ENCODE peak calls at places on chromosome X, in five cellular contexts. C is epithelial cell of esophagus, A is fibroblast of mammary gland, R is H9, L is psoas muscle. M is an unnamed sample.

GRCh38 chrX:137654481-137654880 is 88.6 kb downstream of the ZIC3 start:
- DNase-seq in L (no peak), C (no peak), R (no peak), A (no peak), M (no peak)

GRCh38 chrX:109294097-109294815 is 187.6 kb downstream of the GUCY2F start:
- DNase-seq in A (peak), C (peak), R (no peak), L (no peak), M (no peak)

GRCh38 chrX:119272882-119273806 is 37.1 kb downstream of the PGRMC1 start:
- DNase-seq in A (peak), R (peak), L (peak), C (peak), M (no peak)

GRCh38 chrX:134171661-134172587 is 65.1 kb upstream of the CCDC160 start:
- DNase-seq in L (peak), R (peak), C (no peak), A (no peak), M (peak)

GRCh38 chrX:131881194-131881593 is 141.9 kb upstream of the STK26 start:
- DNase-seq in A (no peak), C (no peak), R (no peak), L (no peak), M (no peak)

GRCh38 chrX:41600266-41600665 is 88.5 kb upstream of the GPR34 start:
- DNase-seq in R (no peak), L (no peak), A (no peak), C (no peak), M (no peak)

GRCh38 chrX:108558217-108558616 is 118.6 kb downstream of the COL4A5 start:
- DNase-seq in A (no peak), R (no peak), C (no peak), L (no peak), M (no peak)

GRCh38 chrX:107747596-107748161 is 27.9 kb downstream of the TSC22D3 start:
- DNase-seq in L (no peak), C (peak), A (peak), R (no peak), M (no peak)

GRCh38 chrX:40474205-40474626 is 106.6 kb upstream of the ATP6AP2 start:
- DNase-seq in A (no peak), R (peak), L (no peak), C (peak), M (no peak)

GRCh38 chrX:68043713-68044438 is 389.4 kb downstream of the OPHN1 start:
- DNase-seq in C (no peak), R (no peak), L (no peak), A (no peak), M (no peak)

GRCh38 chrX:48826135-48826875 is at the start of gene ERAS:
- DNase-seq in L (no peak), R (no peak), C (no peak), A (no peak), M (no peak)

GRCh38 chrX:40006025-40007017 is 91.4 kb downstream of the BCOR start:
- DNase-seq in C (no peak), A (no peak), L (peak), R (peak), M (no peak)

GRCh38 chrX:149937881-149938426 is 337 bp downstream of the EOLA2 start:
- DNase-seq in R (no peak), A (no peak), C (no peak), L (peak), M (no peak)

GRCh38 chrX:149938427-149939270 is at the start of gene EOLA2:
- DNase-seq in A (peak), C (peak), L (peak), R (peak), M (peak)

GRCh38 chrX:149939271-149940014 is 1.2 kb upstream of the EOLA2 start:
- DNase-seq in C (peak), R (peak), L (peak), A (peak), M (peak)

GRCh38 chrX:149940015-149940716 is 1.9 kb upstream of the EOLA2 start:
- DNase-seq in L (peak), R (peak), A (peak), C (peak), M (peak)
- TF ChIP-seq CTCF in L (peak), R (peak), A (peak), C (no peak), M (no peak)

GRCh38 chrX:79524642-79525041 is 157.5 kb upstream of the ITM2A start:
- DNase-seq in C (peak), A (no peak), R (no peak), L (no peak), M (peak)
- TF ChIP-seq CTCF in C (peak), A (peak), R (peak), L (no peak), M (peak)

DNA sequence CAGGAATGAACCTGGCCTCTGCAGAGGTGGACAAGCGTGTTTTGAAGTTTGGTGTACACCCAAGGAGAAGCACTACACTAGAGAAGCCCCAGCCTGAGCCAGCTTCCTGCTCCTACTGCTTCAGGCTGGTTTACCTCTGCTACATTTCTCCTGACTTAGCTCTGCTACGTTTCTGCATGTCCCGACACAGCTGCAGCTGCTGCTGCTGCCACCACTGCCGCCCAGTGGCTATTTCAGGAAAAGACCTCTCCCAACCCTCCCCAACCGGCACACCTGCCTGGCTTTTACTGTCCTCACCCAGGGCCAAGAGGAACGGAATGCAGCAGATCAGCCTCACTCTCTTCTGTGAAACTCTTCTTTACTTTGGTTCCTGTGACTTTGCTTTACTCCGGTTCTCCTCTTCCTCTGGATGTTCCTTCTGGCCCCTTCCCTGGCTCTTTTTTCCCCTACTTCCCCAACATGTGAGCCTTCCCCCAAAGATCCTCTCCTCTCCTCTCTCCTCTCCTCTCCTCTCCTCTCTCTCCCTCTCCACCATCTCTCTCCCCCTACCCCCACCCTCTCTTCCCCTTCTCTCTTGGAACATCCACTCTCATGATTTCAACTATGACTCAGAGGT is 3.1 kb upstream of the P2RY4 start:
- DNase-seq in C (peak), L (no peak), R (peak), A (peak), M (peak)
- TF ChIP-seq CTCF in C (peak), L (peak), R (peak), A (peak), M (peak)

DNA sequence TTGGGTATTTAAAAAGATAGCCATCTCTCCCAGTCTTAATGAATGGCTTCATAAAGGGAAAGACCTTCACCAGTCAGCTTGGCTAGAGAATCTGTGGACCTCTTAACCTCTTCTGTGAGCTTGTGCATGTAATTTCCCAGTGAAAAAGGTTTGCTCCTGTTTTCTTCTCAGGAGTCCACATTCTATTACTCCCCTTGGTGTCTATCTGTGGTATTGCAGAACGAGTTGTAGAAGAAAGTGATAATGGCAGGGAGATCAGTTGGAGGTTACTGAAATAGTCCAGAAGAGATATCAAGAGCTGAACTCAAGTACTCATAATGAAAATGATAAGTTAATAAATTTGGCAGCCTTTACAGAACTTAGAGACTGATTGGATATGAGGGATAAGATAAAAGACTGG is 16.5 kb upstream of the VAMP7 start:
- DNase-seq in L (no peak), A (peak), R (no peak), C (peak), M (no peak)
- TF ChIP-seq CTCF in L (no peak), A (peak), R (peak), C (peak), M (no peak)